ENCODE peak calls at places on chromosomes 3 and 15, in six cellular contexts. One of them, this sample, is unnamed.

GRCh38 chr3:72273615-72274014 is 488.7 kb upstream of the PROK2 start:
- DNase-seq in AG04450: peak
- DNase-seq in cardiac muscle cell: peak
- DNase-seq in mucosa of descending colon: no peak
- DNase-seq in ovary: no peak
- DNase-seq in choroid plexus epithelial cell: peak
- DNase-seq in this sample: peak

GRCh38 chr15:94602771-94603474 is 371.6 kb downstream of the MCTP2 start:
- DNase-seq in AG04450: no peak
- DNase-seq in cardiac muscle cell: no peak
- DNase-seq in mucosa of descending colon: no peak
- DNase-seq in ovary: peak
- DNase-seq in choroid plexus epithelial cell: no peak
- DNase-seq in this sample: no peak

GRCh38 chr3:139520028-139520737 is 19.4 kb downstream of the RBP1 start:
- DNase-seq in AG04450: no peak
- DNase-seq in cardiac muscle cell: peak
- DNase-seq in mucosa of descending colon: peak
- DNase-seq in ovary: no peak
- DNase-seq in choroid plexus epithelial cell: peak
- DNase-seq in this sample: no peak

GRCh38 chr3:71868891-71869290 is 83.9 kb upstream of the PROK2 start:
- DNase-seq in AG04450: no peak
- DNase-seq in cardiac muscle cell: no peak
- DNase-seq in mucosa of descending colon: no peak
- DNase-seq in ovary: no peak
- DNase-seq in choroid plexus epithelial cell: no peak
- DNase-seq in this sample: no peak

GRCh38 chr3:138019288-138020069 is 9.5 kb downstream of the CLDN18 start:
- DNase-seq in AG04450: no peak
- DNase-seq in cardiac muscle cell: no peak
- DNase-seq in mucosa of descending colon: no peak
- DNase-seq in ovary: no peak
- DNase-seq in choroid plexus epithelial cell: no peak
- DNase-seq in this sample: no peak

GRCh38 chr3:144522461-144522860 is 550.8 kb downstream of the DIPK2A start:
- DNase-seq in AG04450: no peak
- DNase-seq in cardiac muscle cell: no peak
- DNase-seq in mucosa of descending colon: no peak
- DNase-seq in ovary: no peak
- DNase-seq in choroid plexus epithelial cell: no peak
- DNase-seq in this sample: no peak

GRCh38 chr3:5231536-5231935 is 44.0 kb downstream of the EDEM1 start:
- DNase-seq in AG04450: no peak
- DNase-seq in cardiac muscle cell: no peak
- DNase-seq in mucosa of descending colon: no peak
- DNase-seq in ovary: no peak
- DNase-seq in choroid plexus epithelial cell: no peak
- DNase-seq in this sample: no peak

GRCh38 chr15:73914145-73914544 is 12.1 kb upstream of the LOXL1 start:
- DNase-seq in AG04450: no peak
- DNase-seq in cardiac muscle cell: no peak
- DNase-seq in mucosa of descending colon: no peak
- DNase-seq in ovary: no peak
- DNase-seq in choroid plexus epithelial cell: no peak
- DNase-seq in this sample: no peak

GRCh38 chr3:7687428-7688147 is 814.0 kb upstream of the LMCD1 start:
- DNase-seq in AG04450: no peak
- DNase-seq in cardiac muscle cell: no peak
- DNase-seq in mucosa of descending colon: no peak
- DNase-seq in ovary: no peak
- DNase-seq in choroid plexus epithelial cell: no peak
- DNase-seq in this sample: no peak

GRCh38 chr15:46644493-46645481 is 1010.0 kb downstream of the SQOR start:
- DNase-seq in AG04450: no peak
- DNase-seq in cardiac muscle cell: no peak
- DNase-seq in mucosa of descending colon: no peak
- DNase-seq in ovary: no peak
- DNase-seq in choroid plexus epithelial cell: no peak
- DNase-seq in this sample: no peak
- TF ChIP-seq CTCF in AG04450: no peak
- TF ChIP-seq CTCF in cardiac muscle cell: no peak
- TF ChIP-seq CTCF in mucosa of descending colon: no peak
- TF ChIP-seq CTCF in ovary: no peak
- TF ChIP-seq CTCF in choroid plexus epithelial cell: no peak
- TF ChIP-seq CTCF in this sample: no peak

GRCh38 chr15:78322243-78322642 is 17.9 kb upstream of the CRABP1 start:
- DNase-seq in AG04450: no peak
- DNase-seq in cardiac muscle cell: peak
- DNase-seq in mucosa of descending colon: no peak
- DNase-seq in ovary: no peak
- DNase-seq in choroid plexus epithelial cell: peak
- DNase-seq in this sample: no peak

GRCh38 chr15:78321786-78322185 is 18.4 kb upstream of the CRABP1 start:
- DNase-seq in AG04450: no peak
- DNase-seq in cardiac muscle cell: no peak
- DNase-seq in mucosa of descending colon: no peak
- DNase-seq in ovary: no peak
- DNase-seq in choroid plexus epithelial cell: no peak
- DNase-seq in this sample: no peak

GRCh38 chr15:78323693-78324092 is 16.5 kb upstream of the CRABP1 start:
- DNase-seq in AG04450: no peak
- DNase-seq in cardiac muscle cell: no peak
- DNase-seq in mucosa of descending colon: no peak
- DNase-seq in ovary: no peak
- DNase-seq in choroid plexus epithelial cell: no peak
- DNase-seq in this sample: no peak

GRCh38 chr15:78321041-78321570 is 19.0 kb upstream of the CRABP1 start:
- DNase-seq in AG04450: no peak
- DNase-seq in cardiac muscle cell: no peak
- DNase-seq in mucosa of descending colon: no peak
- DNase-seq in ovary: no peak
- DNase-seq in choroid plexus epithelial cell: no peak
- DNase-seq in this sample: no peak

GRCh38 chr15:78322724-78323395 is 17.3 kb upstream of the CRABP1 start:
- DNase-seq in AG04450: no peak
- DNase-seq in cardiac muscle cell: no peak
- DNase-seq in mucosa of descending colon: no peak
- DNase-seq in ovary: no peak
- DNase-seq in choroid plexus epithelial cell: no peak
- DNase-seq in this sample: no peak
- H3K4me3 ChIP-seq in AG04450: no peak
- H3K4me3 ChIP-seq in cardiac muscle cell: no peak
- H3K4me3 ChIP-seq in mucosa of descending colon: no peak
- H3K4me3 ChIP-seq in ovary: no peak
- H3K4me3 ChIP-seq in choroid plexus epithelial cell: no peak
- H3K4me3 ChIP-seq in this sample: no peak

GRCh38 chr3:100765437-100765975 is 56.2 kb downstream of the TFG start:
- DNase-seq in AG04450: no peak
- DNase-seq in cardiac muscle cell: no peak
- DNase-seq in mucosa of descending colon: no peak
- DNase-seq in ovary: no peak
- DNase-seq in choroid plexus epithelial cell: no peak
- DNase-seq in this sample: no peak

GRCh38 chr3:100761951-100762350 is 52.7 kb downstream of the TFG start:
- DNase-seq in AG04450: no peak
- DNase-seq in cardiac muscle cell: no peak
- DNase-seq in mucosa of descending colon: no peak
- DNase-seq in ovary: no peak
- DNase-seq in choroid plexus epithelial cell: no peak
- DNase-seq in this sample: no peak

GRCh38 chr3:100760377-100760776 is 51.1 kb downstream of the TFG start:
- DNase-seq in AG04450: no peak
- DNase-seq in cardiac muscle cell: peak
- DNase-seq in mucosa of descending colon: no peak
- DNase-seq in ovary: no peak
- DNase-seq in choroid plexus epithelial cell: no peak
- DNase-seq in this sample: no peak

GRCh38 chr3:100759162-100759561 is 49.9 kb downstream of the TFG start:
- DNase-seq in AG04450: no peak
- DNase-seq in cardiac muscle cell: peak
- DNase-seq in mucosa of descending colon: no peak
- DNase-seq in ovary: no peak
- DNase-seq in choroid plexus epithelial cell: no peak
- DNase-seq in this sample: no peak

GRCh38 chr3:100761211-100761921 is 52.1 kb downstream of the TFG start:
- DNase-seq in AG04450: no peak
- DNase-seq in cardiac muscle cell: no peak
- DNase-seq in mucosa of descending colon: peak
- DNase-seq in ovary: no peak
- DNase-seq in choroid plexus epithelial cell: no peak
- DNase-seq in this sample: no peak
- TF ChIP-seq CTCF in AG04450: peak
- TF ChIP-seq CTCF in cardiac muscle cell: no peak
- TF ChIP-seq CTCF in mucosa of descending colon: no peak
- TF ChIP-seq CTCF in ovary: no peak
- TF ChIP-seq CTCF in choroid plexus epithelial cell: peak
- TF ChIP-seq CTCF in this sample: peak

DNA sequence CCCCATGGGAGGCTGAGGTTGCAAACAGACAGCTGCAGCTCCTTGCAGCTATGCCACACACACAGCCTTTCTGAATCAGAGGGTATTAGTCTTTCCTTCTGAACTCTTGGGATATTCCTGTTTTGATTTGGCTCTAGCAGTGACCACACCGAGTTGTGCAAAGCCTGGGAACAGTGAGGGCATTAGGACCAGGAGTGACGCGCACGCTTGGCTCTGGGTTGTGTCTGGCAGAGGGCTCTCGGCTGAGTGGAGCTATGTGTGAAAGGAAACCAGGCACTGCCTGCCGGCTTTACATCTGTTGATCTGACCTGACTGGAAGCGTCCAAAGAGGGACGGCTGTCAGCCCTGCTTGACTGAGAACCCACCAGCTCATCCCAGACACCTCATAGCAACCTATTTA is at the start of gene GALNT15:
- DNase-seq in AG04450: peak
- DNase-seq in cardiac muscle cell: peak
- DNase-seq in mucosa of descending colon: peak
- DNase-seq in ovary: peak
- DNase-seq in choroid plexus epithelial cell: peak
- DNase-seq in this sample: peak
- H3K4me3 ChIP-seq in AG04450: peak
- H3K4me3 ChIP-seq in cardiac muscle cell: no peak
- H3K4me3 ChIP-seq in mucosa of descending colon: no peak
- H3K4me3 ChIP-seq in ovary: peak
- H3K4me3 ChIP-seq in choroid plexus epithelial cell: peak
- H3K4me3 ChIP-seq in this sample: no peak